ENCODE peak calls at places on chromosomes 3 and 15, in eight cellular contexts. One of them, this sample, is unnamed.

GRCh38 chr3:158837232-158837631 is 35.4 kb downstream of the MFSD1 start:
- DNase-seq in A549: no peak
- DNase-seq in IMR-90: no peak
- DNase-seq in HepG2: no peak
- DNase-seq in Karpas-422: no peak
- DNase-seq in GM23338: no peak
- DNase-seq in SK-N-SH: no peak
- DNase-seq in HCT116: no peak
- DNase-seq in this sample: no peak

GRCh38 chr3:69462022-69462825 is 76.3 kb upstream of the FRMD4B start:
- DNase-seq in A549: no peak
- DNase-seq in IMR-90: no peak
- DNase-seq in HepG2: no peak
- DNase-seq in Karpas-422: no peak
- DNase-seq in GM23338: no peak
- DNase-seq in SK-N-SH: no peak
- DNase-seq in HCT116: no peak
- DNase-seq in this sample: no peak

GRCh38 chr3:188797045-188797444 is 374.7 kb upstream of the TPRG1 start:
- DNase-seq in A549: no peak
- DNase-seq in IMR-90: no peak
- DNase-seq in HepG2: no peak
- DNase-seq in Karpas-422: no peak
- DNase-seq in GM23338: no peak
- DNase-seq in SK-N-SH: no peak
- DNase-seq in HCT116: no peak
- DNase-seq in this sample: no peak

GRCh38 chr3:155960060-155960459 is 89.6 kb downstream of the GMPS start:
- DNase-seq in A549: no peak
- DNase-seq in IMR-90: peak
- DNase-seq in HepG2: no peak
- DNase-seq in Karpas-422: no peak
- DNase-seq in GM23338: no peak
- DNase-seq in SK-N-SH: no peak
- DNase-seq in HCT116: no peak
- DNase-seq in this sample: no peak

GRCh38 chr15:33908396-33908795 is 59.9 kb upstream of the CHRM5 start:
- DNase-seq in A549: no peak
- DNase-seq in IMR-90: peak
- DNase-seq in HepG2: no peak
- DNase-seq in Karpas-422: no peak
- DNase-seq in GM23338: no peak
- DNase-seq in SK-N-SH: no peak
- DNase-seq in HCT116: no peak
- DNase-seq in this sample: no peak

GRCh38 chr15:89333011-89333860 is 1.4 kb downstream of the POLG start:
- DNase-seq in A549: no peak
- DNase-seq in IMR-90: no peak
- DNase-seq in HepG2: no peak
- DNase-seq in Karpas-422: no peak
- DNase-seq in GM23338: peak
- DNase-seq in SK-N-SH: no peak
- DNase-seq in HCT116: no peak
- DNase-seq in this sample: peak

GRCh38 chr15:56984681-56985515 is 66.5 kb downstream of the TCF12 start:
- DNase-seq in A549: no peak
- DNase-seq in IMR-90: peak
- DNase-seq in HepG2: no peak
- DNase-seq in Karpas-422: peak
- DNase-seq in GM23338: no peak
- DNase-seq in SK-N-SH: no peak
- DNase-seq in HCT116: no peak
- DNase-seq in this sample: no peak

GRCh38 chr3:25511972-25512721 is 84.1 kb downstream of the RARB start:
- DNase-seq in A549: no peak
- DNase-seq in IMR-90: no peak
- DNase-seq in HepG2: no peak
- DNase-seq in Karpas-422: no peak
- DNase-seq in GM23338: no peak
- DNase-seq in SK-N-SH: no peak
- DNase-seq in HCT116: no peak
- DNase-seq in this sample: no peak

GRCh38 chr15:28904541-28905303 is 18.9 kb downstream of the APBA2 start:
- DNase-seq in A549: no peak
- DNase-seq in IMR-90: no peak
- DNase-seq in HepG2: no peak
- DNase-seq in Karpas-422: no peak
- DNase-seq in GM23338: no peak
- DNase-seq in SK-N-SH: peak
- DNase-seq in HCT116: no peak
- DNase-seq in this sample: no peak

GRCh38 chr3:30810617-30811016 is 83.8 kb downstream of the GADL1 start:
- DNase-seq in A549: no peak
- DNase-seq in IMR-90: no peak
- DNase-seq in HepG2: no peak
- DNase-seq in Karpas-422: no peak
- DNase-seq in GM23338: peak
- DNase-seq in SK-N-SH: peak
- DNase-seq in HCT116: no peak
- DNase-seq in this sample: peak

GRCh38 chr15:88454867-88455810 is 12.0 kb downstream of the MRPL46 start:
- DNase-seq in A549: peak
- DNase-seq in IMR-90: peak
- DNase-seq in HepG2: peak
- DNase-seq in Karpas-422: peak
- DNase-seq in GM23338: peak
- DNase-seq in SK-N-SH: peak
- DNase-seq in HCT116: peak
- DNase-seq in this sample: peak

GRCh38 chr3:13093687-13094086 is 20.5 kb upstream of the IQSEC1 start:
- DNase-seq in A549: no peak
- DNase-seq in IMR-90: peak
- DNase-seq in HepG2: no peak
- DNase-seq in Karpas-422: peak
- DNase-seq in GM23338: peak
- DNase-seq in SK-N-SH: no peak
- DNase-seq in HCT116: no peak
- DNase-seq in this sample: no peak

GRCh38 chr3:167304077-167304476 is 76.0 kb downstream of the ZBBX start:
- DNase-seq in A549: peak
- DNase-seq in IMR-90: no peak
- DNase-seq in HepG2: peak
- DNase-seq in Karpas-422: no peak
- DNase-seq in GM23338: peak
- DNase-seq in SK-N-SH: no peak
- DNase-seq in HCT116: peak
- DNase-seq in this sample: no peak
- H3K4me3 ChIP-seq in A549: no peak
- H3K4me3 ChIP-seq in IMR-90: no peak
- H3K4me3 ChIP-seq in HepG2: no peak
- H3K4me3 ChIP-seq in Karpas-422: no peak
- H3K4me3 ChIP-seq in GM23338: no peak
- H3K4me3 ChIP-seq in SK-N-SH: no peak
- H3K4me3 ChIP-seq in HCT116: no peak
- H3K4me3 ChIP-seq in this sample: no peak

GRCh38 chr3:162525791-162526190 is 1029.2 kb downstream of the OTOL1 start:
- DNase-seq in A549: no peak
- DNase-seq in IMR-90: no peak
- DNase-seq in HepG2: no peak
- DNase-seq in Karpas-422: no peak
- DNase-seq in GM23338: no peak
- DNase-seq in SK-N-SH: no peak
- DNase-seq in HCT116: no peak
- DNase-seq in this sample: no peak

GRCh38 chr3:162521669-162522068 is 1025.1 kb downstream of the OTOL1 start:
- DNase-seq in A549: no peak
- DNase-seq in IMR-90: no peak
- DNase-seq in HepG2: no peak
- DNase-seq in Karpas-422: no peak
- DNase-seq in GM23338: no peak
- DNase-seq in SK-N-SH: no peak
- DNase-seq in HCT116: no peak
- DNase-seq in this sample: no peak

GRCh38 chr3:162525052-162525451 is 1028.4 kb downstream of the OTOL1 start:
- DNase-seq in A549: no peak
- DNase-seq in IMR-90: peak
- DNase-seq in HepG2: no peak
- DNase-seq in Karpas-422: no peak
- DNase-seq in GM23338: no peak
- DNase-seq in SK-N-SH: no peak
- DNase-seq in HCT116: no peak
- DNase-seq in this sample: no peak
- H3K27ac ChIP-seq in A549: no peak
- H3K27ac ChIP-seq in IMR-90: no peak
- H3K27ac ChIP-seq in HepG2: no peak
- H3K27ac ChIP-seq in Karpas-422: no peak
- H3K27ac ChIP-seq in GM23338: no peak
- H3K27ac ChIP-seq in SK-N-SH: no peak
- H3K27ac ChIP-seq in HCT116: no peak
- H3K27ac ChIP-seq in this sample: no peak

GRCh38 chr3:64341355-64341754 is 116.1 kb upstream of the PRICKLE2 start:
- DNase-seq in A549: no peak
- DNase-seq in IMR-90: peak
- DNase-seq in HepG2: no peak
- DNase-seq in Karpas-422: no peak
- DNase-seq in GM23338: peak
- DNase-seq in SK-N-SH: no peak
- DNase-seq in HCT116: no peak
- DNase-seq in this sample: no peak

GRCh38 chr3:64342940-64343691 is 117.8 kb upstream of the PRICKLE2 start:
- DNase-seq in A549: peak
- DNase-seq in IMR-90: peak
- DNase-seq in HepG2: peak
- DNase-seq in Karpas-422: no peak
- DNase-seq in GM23338: peak
- DNase-seq in SK-N-SH: peak
- DNase-seq in HCT116: no peak
- DNase-seq in this sample: no peak

GRCh38 chr3:64344721-64345207 is 119.5 kb upstream of the PRICKLE2 start:
- DNase-seq in A549: peak
- DNase-seq in IMR-90: peak
- DNase-seq in HepG2: no peak
- DNase-seq in Karpas-422: no peak
- DNase-seq in GM23338: peak
- DNase-seq in SK-N-SH: no peak
- DNase-seq in HCT116: no peak
- DNase-seq in this sample: no peak

GRCh38 chr3:64345351-64345750 is 120.1 kb upstream of the PRICKLE2 start:
- DNase-seq in A549: peak
- DNase-seq in IMR-90: peak
- DNase-seq in HepG2: no peak
- DNase-seq in Karpas-422: no peak
- DNase-seq in GM23338: no peak
- DNase-seq in SK-N-SH: peak
- DNase-seq in HCT116: no peak
- DNase-seq in this sample: no peak

DNA sequence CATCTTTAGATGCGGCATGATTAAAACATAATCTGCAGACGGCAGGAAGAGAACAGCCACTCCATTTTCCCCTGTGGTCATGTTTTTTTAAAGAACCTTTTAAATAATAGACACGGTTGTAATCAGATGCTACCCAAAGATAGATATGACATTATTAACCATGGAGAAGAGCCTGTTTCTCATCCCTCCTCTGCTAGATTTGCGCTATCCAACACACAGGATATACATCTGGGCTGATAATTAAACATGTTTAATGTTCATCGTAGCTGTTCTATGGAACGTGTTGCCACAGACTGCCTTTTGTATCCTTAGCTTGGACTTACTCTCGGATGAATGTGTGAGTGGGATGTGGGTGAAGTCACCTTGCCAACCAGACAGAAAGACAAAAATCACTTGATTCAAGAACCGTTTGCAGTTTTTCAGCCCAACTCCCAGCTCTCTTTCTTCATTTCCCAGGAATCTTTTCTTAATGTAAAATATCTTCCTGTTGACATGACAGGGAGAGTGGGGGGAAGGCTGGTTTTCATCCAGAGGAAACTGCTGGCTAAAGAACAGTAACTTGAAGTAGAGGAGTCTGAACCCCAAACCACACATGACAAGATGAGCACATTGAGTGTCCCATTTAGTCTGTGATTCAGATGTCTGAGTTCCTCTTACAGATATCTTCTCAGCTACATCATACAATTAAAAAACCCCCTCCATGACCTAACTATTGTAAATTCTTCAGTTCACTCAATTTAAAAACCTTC is 118.6 kb upstream of the PRICKLE2 start:
- DNase-seq in A549: no peak
- DNase-seq in IMR-90: peak
- DNase-seq in HepG2: no peak
- DNase-seq in Karpas-422: no peak
- DNase-seq in GM23338: no peak
- DNase-seq in SK-N-SH: peak
- DNase-seq in HCT116: no peak
- DNase-seq in this sample: no peak
- H3K4me2 ChIP-seq in A549: peak
- H3K4me2 ChIP-seq in IMR-90: peak
- H3K4me2 ChIP-seq in HepG2: no peak
- H3K4me2 ChIP-seq in Karpas-422: no peak
- H3K4me2 ChIP-seq in GM23338: no peak
- H3K4me2 ChIP-seq in SK-N-SH: peak
- H3K4me2 ChIP-seq in HCT116: no peak
- H3K4me2 ChIP-seq in this sample: no peak

DNA sequence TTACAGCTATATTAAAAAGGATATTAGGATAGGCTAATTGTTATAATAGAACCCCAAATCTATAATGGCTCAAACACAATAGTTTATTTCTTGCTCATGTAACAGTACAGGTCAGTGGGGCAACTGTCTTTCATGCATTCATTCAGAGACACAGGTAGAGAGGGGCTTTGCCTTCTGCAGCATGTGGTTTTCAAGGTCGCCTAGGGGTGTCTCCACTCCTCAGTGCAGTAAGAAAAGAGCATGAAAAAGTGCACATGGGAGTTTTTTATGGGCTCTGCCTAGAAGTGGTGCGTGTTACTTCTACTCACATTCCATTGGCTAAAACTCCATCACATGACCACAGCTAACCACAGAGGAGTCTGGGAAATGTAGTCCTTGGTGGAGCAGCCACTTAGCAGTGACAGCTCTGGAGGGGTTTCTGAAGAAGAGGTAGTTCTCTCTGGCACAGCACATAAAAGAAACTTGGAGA is 1.8 kb downstream of the ZBTB38 start:
- DNase-seq in A549: peak
- DNase-seq in IMR-90: peak
- DNase-seq in HepG2: peak
- DNase-seq in Karpas-422: peak
- DNase-seq in GM23338: peak
- DNase-seq in SK-N-SH: peak
- DNase-seq in HCT116: peak
- DNase-seq in this sample: peak
- H3K4me3 ChIP-seq in A549: peak
- H3K4me3 ChIP-seq in IMR-90: no peak
- H3K4me3 ChIP-seq in HepG2: peak
- H3K4me3 ChIP-seq in Karpas-422: no peak
- H3K4me3 ChIP-seq in GM23338: no peak
- H3K4me3 ChIP-seq in SK-N-SH: no peak
- H3K4me3 ChIP-seq in HCT116: no peak
- H3K4me3 ChIP-seq in this sample: no peak

GRCh38 chr15:63195257-63196023 is 6.0 kb downstream of the RAB8B start:
- DNase-seq in A549: no peak
- DNase-seq in IMR-90: no peak
- DNase-seq in HepG2: no peak
- DNase-seq in Karpas-422: no peak
- DNase-seq in GM23338: no peak
- DNase-seq in SK-N-SH: no peak
- DNase-seq in HCT116: no peak
- DNase-seq in this sample: no peak
- H3K27ac ChIP-seq in A549: no peak
- H3K27ac ChIP-seq in IMR-90: no peak
- H3K27ac ChIP-seq in HepG2: no peak
- H3K27ac ChIP-seq in Karpas-422: no peak
- H3K27ac ChIP-seq in GM23338: no peak
- H3K27ac ChIP-seq in SK-N-SH: no peak
- H3K27ac ChIP-seq in HCT116: no peak
- H3K27ac ChIP-seq in this sample: peak